ENCODE peak calls at places on chromosomes 7 and 10, in four cellular contexts. U, O, K and P are unnamed samples.

GRCh38 chr10:89463846-89464537 is 49.6 kb downstream of the IFIT5 start:
- DNase-seq in K (no peak), O (no peak), U (no peak), P (no peak)

GRCh38 chr10:47145290-47145934 is 154.6 kb upstream of the GDF10 start:
- DNase-seq in U (no peak), O (no peak), K (no peak), P (no peak)

GRCh38 chr10:70722820-70723424 is 50.6 kb downstream of the ADAMTS14 start:
- DNase-seq in U (no peak), K (no peak), O (no peak), P (no peak)

GRCh38 chr7:69840248-69840647 is 242.0 kb downstream of the AUTS2 start:
- DNase-seq in U (no peak), K (no peak), O (no peak), P (no peak)

GRCh38 chr10:73923935-73924598 is 13.1 kb downstream of the PLAU start:
- DNase-seq in K (no peak), O (no peak), U (no peak), P (no peak)

GRCh38 chr10:130964771-130965170 is 346.8 kb downstream of the TCERG1L start:
- DNase-seq in K (no peak), U (no peak), O (no peak), P (no peak)

GRCh38 chr7:133973710-133974109 is 153.4 kb upstream of the LRGUK start:
- DNase-seq in K (no peak), O (no peak), U (no peak), P (no peak)

GRCh38 chr7:107994366-107994765 is 8.6 kb downstream of the LAMB1 start:
- DNase-seq in O (no peak), U (no peak), K (no peak), P (no peak)

GRCh38 chr10:78149193-78149592 is 115.5 kb downstream of the RPS24 start:
- DNase-seq in K (no peak), U (no peak), O (no peak), P (no peak)

GRCh38 chr7:81036041-81036440 is 117.2 kb upstream of the SEMA3C start:
- DNase-seq in K (no peak), O (no peak), U (no peak), P (no peak)

GRCh38 chr7:105016083-105017075 is 2.4 kb downstream of the KMT2E start:
- DNase-seq in O (no peak), U (no peak), K (no peak), P (no peak)

GRCh38 chr7:7581531-7582179 is 15.0 kb downstream of the MIOS start:
- DNase-seq in K (no peak), O (no peak), U (no peak), P (no peak)

GRCh38 chr10:72331575-72332422 is 22.9 kb downstream of the DNAJB12 start:
- DNase-seq in K (peak; percentile 64), U (no peak), O (no peak), P (peak; percentile 91)
- TF ChIP-seq POLR2AphosphoS5 in K (peak; percentile 56), U (peak; percentile 24), O (no peak), P (peak; percentile 68)

GRCh38 chr7:150778014-150778737 is 22.0 kb downstream of the TMEM176B start:
- DNase-seq in O (no peak), K (no peak), U (no peak), P (no peak)
- TF ChIP-seq POLR2A in O (no peak), K (no peak), U (no peak), P (no peak)

GRCh38 chr10:80453392-80453714 is 757 bp upstream of the TSPAN14 start:
- DNase-seq in U (no peak), K (no peak), O (no peak), P (no peak)
- TF ChIP-seq POLR2AphosphoS5 in U (no peak), K (no peak), O (no peak), P (no peak)

GRCh38 chr10:18658301-18658991 is 785 bp upstream of the ARL5B start:
- DNase-seq in K (no peak), U (no peak), O (peak; percentile 23), P (no peak)
- TF ChIP-seq POLR2A in K (peak; percentile 18), U (no peak), O (no peak), P (no peak)

GRCh38 chr7:55073051-55073511 is 54.3 kb downstream of the EGFR start:
- DNase-seq in K (no peak), U (no peak), O (no peak), P (no peak)

GRCh38 chr7:55072251-55072650 is 53.4 kb downstream of the EGFR start:
- DNase-seq in U (no peak), O (no peak), K (no peak), P (no peak)

GRCh38 chr7:55075464-55075971 is 56.7 kb downstream of the EGFR start:
- DNase-seq in K (no peak), U (no peak), O (no peak), P (peak; percentile 42)

GRCh38 chr7:55071411-55072188 is 52.8 kb downstream of the EGFR start:
- DNase-seq in U (no peak), O (no peak), K (no peak), P (no peak)

DNA sequence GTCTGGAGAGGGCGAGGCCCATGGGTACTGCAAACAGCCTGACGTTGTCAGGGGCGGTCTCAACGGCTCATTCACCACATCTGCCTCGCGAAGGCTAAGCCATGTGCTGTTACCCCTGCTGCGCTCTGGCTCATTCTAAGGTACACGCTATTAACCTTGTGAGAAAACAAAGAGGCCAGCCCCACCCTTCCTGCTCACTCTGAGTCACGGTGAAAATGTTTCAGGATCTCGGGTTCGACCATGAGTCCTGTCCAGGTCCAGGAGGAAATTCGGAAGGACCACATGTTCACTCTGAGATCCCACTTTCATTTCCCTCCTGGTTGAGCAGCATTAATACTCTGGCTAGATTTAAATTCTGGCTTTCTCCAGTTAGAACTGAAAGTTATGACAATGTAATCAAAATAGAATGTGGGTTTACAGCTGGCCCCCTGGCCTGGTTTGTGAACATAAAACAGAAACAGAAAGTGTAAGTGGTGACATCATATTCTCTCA is 55.2 kb downstream of the EGFR start:
- DNase-seq in K (peak; percentile 47), U (peak; percentile 80), O (peak; percentile 5), P (peak; percentile 77)
- TF ChIP-seq POLR2AphosphoS5 in K (no peak), U (peak; percentile 65), O (no peak), P (peak; percentile 39)

DNA sequence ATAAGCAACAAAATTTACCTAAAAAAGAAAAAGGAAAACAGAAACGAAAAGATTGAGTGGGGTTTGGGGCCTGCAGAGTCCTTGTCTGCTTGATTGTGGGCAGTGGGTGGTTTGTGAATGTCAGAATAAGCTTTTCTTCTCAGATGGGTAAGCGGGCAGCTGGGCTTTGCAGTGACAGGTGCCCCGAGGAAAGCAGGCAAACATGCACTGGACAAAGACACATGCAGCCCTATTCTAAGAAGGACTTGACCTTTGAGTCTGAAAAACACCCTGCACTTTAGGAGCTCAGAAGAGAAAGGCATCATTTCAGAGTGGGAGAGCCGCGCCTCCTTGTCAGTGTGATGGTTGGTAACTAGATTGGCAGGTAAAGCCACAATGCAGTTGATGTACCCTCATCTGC is 562.7 kb downstream of the PTPRN2 start:
- DNase-seq in U (peak; percentile 40), K (no peak), O (no peak), P (peak; percentile 5)
- TF ChIP-seq POLR2A in U (no peak), K (no peak), O (no peak), P (no peak)

GRCh38 chr7:48250441-48250951 is 79.2 kb downstream of the ABCA13 start:
- DNase-seq in U (no peak), O (no peak), K (no peak), P (no peak)
- TF ChIP-seq POLR2AphosphoS5 in U (no peak), O (no peak), K (no peak), P (no peak)

DNA sequence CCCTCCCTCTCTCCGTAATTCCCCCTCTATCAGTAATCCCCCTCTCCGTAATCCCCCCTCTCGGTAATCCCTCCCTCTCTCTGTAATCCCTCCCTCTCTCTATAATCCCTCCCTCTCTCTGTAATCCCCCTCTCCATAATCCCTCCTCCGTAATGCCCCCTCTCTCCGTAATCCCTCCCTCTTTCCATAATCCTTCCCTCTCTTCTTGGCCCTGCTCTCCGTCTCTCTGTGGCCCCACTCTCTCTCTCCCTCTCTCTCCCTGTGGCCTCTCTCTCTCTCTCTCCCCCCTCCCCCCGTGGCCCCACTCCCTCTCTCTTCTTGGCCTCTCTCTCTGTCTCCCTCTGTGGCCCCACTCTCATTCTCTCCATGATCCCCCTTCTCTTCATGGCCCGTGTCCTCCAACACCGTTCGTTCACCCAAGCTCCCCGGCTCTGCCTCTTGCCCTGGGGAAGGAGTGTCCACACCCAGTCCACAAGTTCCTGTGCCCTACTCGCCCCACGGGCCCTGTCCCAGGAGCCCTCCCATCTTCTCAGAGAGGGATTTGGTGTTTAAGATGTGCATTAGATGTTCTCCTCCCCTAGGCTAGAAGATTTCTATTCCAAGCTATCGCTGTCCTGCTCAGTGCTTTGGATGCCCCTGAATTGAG is 19.8 kb downstream of the SHH start:
- DNase-seq in O (no peak), K (no peak), U (no peak), P (no peak)
- TF ChIP-seq POLR2A in O (no peak), K (no peak), U (no peak), P (no peak)

DNA sequence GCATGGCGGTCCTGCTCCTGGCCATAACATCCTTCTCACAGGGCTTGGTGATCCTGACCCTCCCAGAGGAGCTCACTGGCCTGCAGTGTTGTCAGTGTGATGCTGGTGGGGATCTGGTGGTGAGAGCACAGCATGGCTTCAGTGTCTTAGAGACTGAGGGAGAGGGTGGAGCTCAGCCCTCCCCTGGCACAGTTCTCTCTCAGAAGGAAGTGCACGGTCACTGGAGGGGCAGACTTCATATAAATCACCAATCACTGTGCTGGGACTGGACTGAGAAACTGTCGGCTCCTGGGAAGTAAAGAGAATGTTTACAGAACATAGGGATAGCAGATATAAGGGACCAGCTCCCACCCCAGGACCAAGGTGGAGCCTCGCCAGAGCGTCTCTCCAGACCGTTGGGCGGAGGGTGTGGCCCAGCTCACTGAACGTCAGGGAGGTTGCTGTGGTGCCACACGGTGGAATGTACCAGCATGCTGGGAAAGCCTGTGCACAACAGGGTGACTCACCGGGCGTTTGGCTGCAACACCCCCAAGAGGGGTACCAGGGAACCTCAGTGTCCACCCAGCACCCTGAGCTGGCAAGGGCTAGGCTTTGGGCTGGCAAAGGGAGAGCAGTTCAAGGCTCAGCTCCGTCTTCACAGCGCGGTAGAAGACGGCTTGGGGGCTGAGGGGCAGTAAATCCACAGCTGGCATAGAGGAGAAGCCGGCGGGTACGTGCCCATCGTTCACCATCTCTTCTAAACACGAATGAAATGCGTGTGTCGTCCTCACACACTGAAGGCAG is 8.8 kb upstream of the GET4 start:
- DNase-seq in U (no peak), O (no peak), K (no peak), P (peak; percentile 91)
- TF ChIP-seq POLR2AphosphoS5 in U (no peak), O (no peak), K (no peak), P (peak; percentile 25)